ENCODE peak calls at places on chromosomes 3 and 15, in four cellular contexts. I, H, M and V are unnamed samples.
A peak's percentile ranks its signal among the peaks of the same experiment; 100 is the strongest.

GRCh38 chr15:51046799-51047449 is 47.8 kb downstream of the TNFAIP8L3 start:
- DNase-seq in I (no peak), H (peak; percentile 40), M (no peak), V (no peak)

GRCh38 chr3:125141596-125142417 is 70.7 kb downstream of the SLC12A8 start:
- DNase-seq in M (peak; percentile 57), I (peak; percentile 72), H (peak; percentile 53), V (peak; percentile 32)

GRCh38 chr3:119628390-119628789 is 30.7 kb downstream of the PLA1A start:
- DNase-seq in I (no peak), M (no peak), H (no peak), V (peak; percentile 35)

GRCh38 chr3:85050806-85051205 is 92.0 kb downstream of the CADM2 start:
- DNase-seq in I (no peak), H (no peak), M (no peak), V (no peak)

GRCh38 chr3:177337548-177338331 is 140.5 kb upstream of the TBL1XR1 start:
- DNase-seq in M (peak; percentile 19), I (no peak), H (no peak), V (peak; percentile 72)

GRCh38 chr3:99808163-99808794 is 9.4 kb upstream of the CMSS1 start:
- DNase-seq in I (peak; percentile 74), H (peak; percentile 60), M (peak; percentile 13), V (no peak)

GRCh38 chr3:9590282-9590791 is 36.7 kb upstream of the LHFPL4 start:
- DNase-seq in M (no peak), H (no peak), I (peak; percentile 42), V (no peak)

GRCh38 chr15:91496754-91497691 is 356.5 kb upstream of the SLCO3A1 start:
- DNase-seq in M (no peak), I (peak; percentile 2), H (peak; percentile 52), V (no peak)

GRCh38 chr3:177722386-177722785 is 525.1 kb upstream of the TBL1XR1 start:
- DNase-seq in M (no peak), I (no peak), H (no peak), V (no peak)

GRCh38 chr15:49145651-49146609 is 9.5 kb downstream of the COPS2 start:
- DNase-seq in H (peak; percentile 39), M (no peak), I (no peak), V (no peak)

GRCh38 chr15:63492541-63493077 is 11.8 kb upstream of the USP3 start:
- DNase-seq in H (no peak), M (no peak), I (no peak), V (no peak)

GRCh38 chr3:59809016-59809415 is 759.2 kb upstream of the CFAP20DC start:
- DNase-seq in M (no peak), H (no peak), I (peak; percentile 7), V (no peak)

GRCh38 chr3:188061133-188061532 is 92.8 kb upstream of the LPP start:
- DNase-seq in I (peak; percentile 93), M (no peak), H (peak; percentile 15), V (peak; percentile 22)

GRCh38 chr3:151903501-151903991 is 30.1 kb downstream of the SUCNR1 start:
- DNase-seq in H (no peak), I (peak; percentile 33), M (no peak), V (no peak)

GRCh38 chr3:193964517-193964880 is 171.4 kb upstream of the HES1 start:
- DNase-seq in M (no peak), H (no peak), I (no peak), V (no peak)

GRCh38 chr3:127320529-127321121 is 32.8 kb upstream of the PRR20G start:
- DNase-seq in M (no peak), I (peak; percentile 30), H (no peak), V (no peak)

GRCh38 chr3:178170698-178171535 is 365.3 kb upstream of the KCNMB2 start:
- DNase-seq in M (no peak), H (no peak), I (no peak), V (no peak)

GRCh38 chr3:105907790-105908189 is 39.0 kb upstream of the CBLB start:
- DNase-seq in I (no peak), M (no peak), H (no peak), V (no peak)

GRCh38 chr15:25685216-25685569 is 177.9 kb downstream of the ATP10A start:
- DNase-seq in I (no peak), M (no peak), H (no peak), V (no peak)

GRCh38 chr3:185733980-185734724 is 90.7 kb downstream of the IGF2BP2 start:
- DNase-seq in H (peak; percentile 45), I (peak; percentile 67), M (no peak), V (no peak)

GRCh38 chr3:136639069-136639468 is 113.1 kb downstream of the STAG1 start:
- DNase-seq in M (no peak), I (no peak), H (no peak), V (no peak)

GRCh38 chr15:59434481-59434880 is 3.5 kb upstream of the FAM81A start:
- DNase-seq in H (no peak), I (no peak), M (no peak), V (no peak)

GRCh38 chr15:94526071-94526689 is 294.8 kb downstream of the MCTP2 start:
- DNase-seq in H (no peak), I (peak; percentile 9), M (no peak), V (no peak)

GRCh38 chr3:72890166-72890925 is 2.5 kb downstream of the GXYLT2 start:
- DNase-seq in M (no peak), H (no peak), I (no peak), V (no peak)

GRCh38 chr3:16148783-16149182 is 25.7 kb upstream of the GALNT15 start:
- DNase-seq in H (peak; percentile 72), I (no peak), M (no peak), V (no peak)

GRCh38 chr3:445960-446359 is 249.4 kb downstream of the CHL1 start:
- DNase-seq in M (no peak), H (no peak), I (no peak), V (no peak)

GRCh38 chr3:126664591-126665214 is 9.8 kb upstream of the TXNRD3 start:
- DNase-seq in I (peak; percentile 49), M (no peak), H (no peak), V (no peak)

GRCh38 chr3:89358281-89358680 is 250.9 kb downstream of the EPHA3 start:
- DNase-seq in M (no peak), I (no peak), H (no peak), V (no peak)

GRCh38 chr3:94171954-94172353 is 109.1 kb downstream of the NSUN3 start:
- DNase-seq in H (no peak), M (no peak), I (no peak), V (no peak)

GRCh38 chr3:126449621-126450051 is 26.1 kb downstream of the ZXDC start:
- DNase-seq in H (no peak), M (no peak), I (no peak), V (no peak)

GRCh38 chr15:74385442-74386132 is 18.1 kb upstream of the CYP11A1 start:
- DNase-seq in I (no peak), H (no peak), M (no peak), V (no peak)

GRCh38 chr15:38069001-38069400 is 134.6 kb downstream of the TMCO5A start:
- DNase-seq in I (peak; percentile 36), M (no peak), H (no peak), V (no peak)

GRCh38 chr15:98754283-98755022 is 106.1 kb downstream of the IGF1R start:
- DNase-seq in I (peak; percentile 25), M (no peak), H (no peak), V (no peak)